ENCODE peak calls at places on chromosomes 16 and 17, in seven cellular contexts. E is cardiac muscle cell, H is psoas muscle, D is HFF-Myc, F is AG09319, Z is omental fat pad, O is nephron progenitor cell. W is an unnamed sample.

GRCh38 chr16:49484454-49484853 is 110.8 kb downstream of the C16orf78 start:
- DNase-seq in H (peak; percentile 91), F (no peak), E (peak; percentile 39), Z (no peak), D (no peak), O (peak; percentile 83), W (peak; percentile 46)

GRCh38 chr17:82085931-82086764 is 11.9 kb downstream of the FASN start:
- DNase-seq in D (no peak), O (no peak), E (no peak), Z (no peak), H (peak; percentile 51), F (no peak), W (no peak)

GRCh38 chr16:72856797-72857196 is 191.1 kb downstream of the ZFHX3 start:
- DNase-seq in O (no peak), E (peak; percentile 38), H (no peak), D (no peak), Z (no peak), F (no peak), W (no peak)

GRCh38 chr16:17205279-17206139 is 265.3 kb downstream of the XYLT1 start:
- DNase-seq in F (peak; percentile 87), D (peak; percentile 70), E (no peak), Z (no peak), H (no peak), O (no peak), W (no peak)

GRCh38 chr17:31554930-31555329 is 163.5 kb downstream of the RAB11FIP4 start:
- DNase-seq in O (no peak), Z (no peak), D (no peak), H (no peak), E (no peak), F (no peak), W (no peak)

GRCh38 chr17:81059026-81059425 is 24.1 kb downstream of the BAIAP2 start:
- DNase-seq in O (no peak), F (no peak), E (peak; percentile 26), Z (no peak), D (no peak), H (no peak), W (no peak)

GRCh38 chr16:51762081-51762995 is 611.3 kb upstream of the SALL1 start:
- DNase-seq in O (peak; percentile 96), E (peak; percentile 81), Z (peak; percentile 57), H (peak; percentile 77), F (peak; percentile 44), D (peak; percentile 24), W (peak; percentile 75)

GRCh38 chr16:75106351-75107274 is 10.0 kb downstream of the LDHD start:
- DNase-seq in E (no peak), H (no peak), Z (no peak), O (no peak), D (no peak), F (no peak), W (no peak)

GRCh38 chr17:74800531-74800930 is 24.4 kb upstream of the NAT9 start:
- DNase-seq in D (no peak), Z (no peak), F (no peak), O (no peak), E (no peak), H (no peak), W (no peak)

GRCh38 chr17:16374129-16374528 is 6.8 kb upstream of the UBB start:
- DNase-seq in H (peak; percentile 32), E (peak; percentile 86), O (no peak), Z (no peak), D (no peak), F (no peak), W (no peak)

GRCh38 chr16:9364721-9365693 is 273.6 kb downstream of the HAPSTR1 start:
- DNase-seq in Z (peak; percentile 35), F (no peak), O (no peak), D (no peak), H (peak; percentile 89), E (no peak), W (no peak)

GRCh38 chr16:88988980-88989791 is 12.2 kb upstream of the CBFA2T3 start:
- DNase-seq in D (no peak), H (no peak), F (no peak), E (no peak), O (no peak), Z (no peak), W (no peak)

GRCh38 chr16:81937305-81938038 is 73.8 kb downstream of the SDR42E1 start:
- DNase-seq in F (no peak), O (peak; percentile 21), E (peak; percentile 27), Z (no peak), D (no peak), H (no peak), W (no peak)

GRCh38 chr16:56363781-56364565 is 61.4 kb downstream of the AMFR start:
- DNase-seq in D (no peak), F (no peak), Z (no peak), H (no peak), E (no peak), O (no peak), W (no peak)

GRCh38 chr17:55693244-55694216 is 29.1 kb downstream of the TMEM100 start:
- DNase-seq in O (no peak), D (no peak), H (peak; percentile 55), E (peak; percentile 51), Z (no peak), F (peak; percentile 46), W (no peak)

GRCh38 chr16:69260506-69260905 is 50.6 kb upstream of the VPS4A start:
- DNase-seq in E (no peak), H (no peak), O (no peak), F (no peak), Z (no peak), D (no peak), W (no peak)

DNA sequence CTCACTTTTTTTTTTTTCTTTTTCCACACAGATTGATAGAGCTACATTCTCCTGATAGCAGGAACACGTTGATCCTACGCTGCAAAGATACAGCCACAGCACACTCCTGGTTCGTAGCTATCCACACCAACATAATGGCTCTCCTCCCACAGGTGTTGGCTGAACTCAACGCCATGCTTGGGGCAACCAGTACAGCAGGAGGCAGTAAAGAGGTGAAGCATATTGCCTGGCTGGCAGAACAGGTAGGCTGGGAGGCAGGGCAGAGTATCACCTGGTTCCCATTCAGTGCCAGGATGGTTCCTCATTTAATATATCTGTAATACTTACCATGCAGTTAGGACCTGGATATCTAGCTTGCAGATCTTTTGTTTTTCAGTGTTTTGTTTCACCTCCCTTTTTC is 51.1 kb upstream of the VPS4A start:
- DNase-seq in E (no peak), Z (no peak), F (no peak), H (no peak), D (no peak), O (no peak), W (no peak)
- TF ChIP-seq CTCF in E (no peak), Z (no peak), F (no peak), H (no peak), D (no peak), O (no peak), W (no peak)

DNA sequence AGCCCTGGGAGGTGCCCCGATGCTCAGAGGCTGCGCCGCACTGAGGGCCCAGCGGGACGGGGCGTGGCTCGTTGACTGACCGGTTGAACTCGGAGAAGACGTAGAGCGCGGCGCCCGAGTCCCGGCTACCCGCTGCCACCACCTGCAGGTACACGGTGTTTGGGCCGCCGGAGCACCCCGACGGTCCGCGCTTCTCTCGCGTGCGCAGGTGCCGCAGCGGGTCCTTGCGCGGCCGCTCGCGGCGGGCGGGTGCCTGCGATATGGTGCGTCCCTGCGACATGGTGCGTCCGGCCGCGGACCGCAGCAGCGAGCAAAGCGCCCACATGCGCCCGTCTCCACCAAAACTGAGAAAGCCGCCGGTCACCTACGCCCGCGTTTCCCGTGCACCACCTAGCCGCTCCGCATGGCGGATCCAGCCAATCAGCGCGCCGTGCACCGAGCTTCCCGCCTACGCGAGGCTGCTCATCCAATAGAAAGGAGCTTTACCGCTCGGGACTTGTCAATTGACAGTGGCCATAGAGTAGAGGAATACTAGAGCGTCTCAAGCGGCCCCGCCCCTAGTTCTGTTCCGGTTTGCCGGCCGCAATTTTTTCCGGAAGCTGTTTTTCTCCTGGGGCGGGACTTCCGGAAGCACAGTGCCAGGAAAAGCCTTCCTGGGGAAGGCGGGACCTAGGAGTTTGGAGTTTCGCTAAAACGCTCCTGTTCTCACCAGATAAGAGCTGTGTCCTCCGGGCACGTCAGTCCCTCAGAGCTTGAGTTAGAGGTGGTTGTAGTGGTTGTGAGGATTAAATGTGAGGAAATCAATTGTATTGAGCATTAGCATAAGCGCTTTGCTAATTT is at the start of gene ELAC2:
- DNase-seq in O (peak; percentile 94), D (peak; percentile 95), F (peak; percentile 95), H (peak; percentile 97), E (peak; percentile 99), Z (peak; percentile 89), W (peak; percentile 92)
- TF ChIP-seq CTCF in O (no peak), D (no peak), F (no peak), H (peak; percentile 16), E (no peak), Z (no peak), W (peak; percentile 30)

DNA sequence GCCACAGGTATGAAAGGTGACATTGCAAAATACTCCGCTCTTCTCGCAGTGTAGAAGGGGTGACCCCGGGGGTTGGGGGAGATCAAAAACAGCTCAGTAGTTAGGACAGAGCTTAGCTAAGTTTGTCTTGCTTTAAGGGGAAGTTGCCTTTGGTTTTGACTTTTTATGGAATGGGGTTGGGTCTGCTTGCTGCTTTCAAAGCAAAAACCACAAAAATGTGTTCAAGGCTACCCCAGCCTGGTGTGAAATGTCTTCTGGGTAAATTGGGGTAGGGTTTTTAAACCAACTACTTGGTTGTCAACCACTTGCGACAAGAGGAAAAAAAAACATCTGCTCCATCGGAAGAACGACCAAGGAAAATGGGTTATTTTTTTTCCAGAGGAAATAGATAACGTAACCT is 6.2 kb downstream of the FUS start:
- DNase-seq in O (no peak), F (no peak), H (no peak), E (no peak), D (no peak), Z (no peak), W (no peak)
- TF ChIP-seq CTCF in O (no peak), F (no peak), H (no peak), E (no peak), D (no peak), Z (no peak), W (no peak)

GRCh38 chr16:20349615-20350014 is 2.9 kb downstream of the UMOD start:
- DNase-seq in F (no peak), D (no peak), O (no peak), E (no peak), H (no peak), Z (no peak), W (no peak)
- TF ChIP-seq CTCF in F (no peak), D (no peak), O (peak; percentile 16), E (no peak), H (no peak), Z (no peak), W (no peak)

GRCh38 chr17:57875109-57876022 is 25.5 kb upstream of the MRPS23 start:
- DNase-seq in Z (peak; percentile 56), D (peak; percentile 95), O (peak; percentile 56), E (peak; percentile 99), H (peak; percentile 91), F (peak; percentile 96), W (peak; percentile 59)
- TF ChIP-seq CTCF in Z (no peak), D (peak; percentile 55), O (peak; percentile 34), E (peak; percentile 73), H (peak; percentile 22), F (peak; percentile 73), W (peak; percentile 63)

GRCh38 chr16:67979955-67980678 is at the start of gene DPEP3:
- DNase-seq in E (peak; percentile 5), H (no peak), Z (no peak), D (no peak), O (no peak), F (no peak), W (no peak)
- TF ChIP-seq CTCF in E (peak; percentile 45), H (no peak), Z (no peak), D (peak; percentile 24), O (no peak), F (peak; percentile 15), W (peak; percentile 45)

DNA sequence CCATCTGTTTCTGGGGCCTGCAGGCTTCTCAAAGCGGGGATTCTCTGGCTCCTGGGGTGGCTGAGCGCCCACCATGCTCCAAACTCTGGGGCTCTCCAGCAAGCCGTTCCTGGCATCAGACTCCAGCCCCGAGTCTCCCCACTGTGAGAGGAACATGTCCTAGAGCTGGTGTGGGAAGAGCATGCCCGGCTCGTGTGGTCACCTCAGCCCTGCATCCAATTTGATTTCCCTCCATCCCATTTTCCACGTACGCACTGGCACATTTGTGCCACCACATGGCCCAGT is 23.2 kb upstream of the KCNJ12 start:
- DNase-seq in D (no peak), H (no peak), F (no peak), E (no peak), Z (no peak), O (no peak), W (no peak)
- TF ChIP-seq CTCF in D (no peak), H (no peak), F (no peak), E (no peak), Z (no peak), O (no peak), W (no peak)

W was measured in progenitor cell of endocrine pancreas.